ENCODE peak calls at places on chromosomes 4 and X, in four cellular contexts. One of them, this sample, is unnamed.

GRCh38 chr4:80423553-80424224 is 88.2 kb downstream of the CFAP299 start:
- DNase-seq in IMR-90: peak; percentile 19
- DNase-seq in DND-41: no peak
- DNase-seq in HCT116: no peak
- DNase-seq in this sample: no peak

GRCh38 chrX:104288269-104288668 is 33.5 kb upstream of the ESX1 start:
- DNase-seq in DND-41: no peak
- DNase-seq in IMR-90: no peak
- DNase-seq in HCT116: no peak
- DNase-seq in this sample: no peak

GRCh38 chr4:24544208-24544607 is 40.1 kb downstream of the DHX15 start:
- DNase-seq in HCT116: no peak
- DNase-seq in IMR-90: no peak
- DNase-seq in DND-41: no peak
- DNase-seq in this sample: no peak

GRCh38 chr4:125140966-125141495 is 173.7 kb upstream of the FAT4 start:
- DNase-seq in DND-41: no peak
- DNase-seq in HCT116: no peak
- DNase-seq in IMR-90: peak; percentile 74
- DNase-seq in this sample: no peak

GRCh38 chrX:123743312-123743711 is 10.5 kb upstream of the THOC2 start:
- DNase-seq in HCT116: no peak
- DNase-seq in IMR-90: no peak
- DNase-seq in DND-41: no peak
- DNase-seq in this sample: no peak

GRCh38 chr4:138669479-138670165 is 346.0 kb upstream of the NOCT start:
- DNase-seq in HCT116: no peak
- DNase-seq in IMR-90: peak; percentile 99
- DNase-seq in DND-41: no peak
- DNase-seq in this sample: peak; percentile 89

GRCh38 chr4:118718511-118719170 is 33.4 kb downstream of the METTL14 start:
- DNase-seq in DND-41: no peak
- DNase-seq in IMR-90: no peak
- DNase-seq in HCT116: no peak
- DNase-seq in this sample: no peak

GRCh38 chr4:141077611-141078225 is 55.6 kb downstream of the RNF150 start:
- DNase-seq in IMR-90: no peak
- DNase-seq in HCT116: no peak
- DNase-seq in DND-41: no peak
- DNase-seq in this sample: no peak

GRCh38 chrX:11273544-11273943 is 19.7 kb upstream of the AMELX start:
- DNase-seq in HCT116: no peak
- DNase-seq in IMR-90: peak; percentile 53
- DNase-seq in DND-41: no peak
- DNase-seq in this sample: no peak

GRCh38 chr4:183185018-183185417 is 86.0 kb downstream of the WWC2 start:
- DNase-seq in HCT116: no peak
- DNase-seq in DND-41: no peak
- DNase-seq in IMR-90: peak; percentile 62
- DNase-seq in this sample: no peak

GRCh38 chrX:136708348-136708747 is 60.4 kb downstream of the CD40LG start:
- DNase-seq in IMR-90: peak; percentile 13
- DNase-seq in DND-41: no peak
- DNase-seq in HCT116: no peak
- DNase-seq in this sample: peak; percentile 45

GRCh38 chr4:152992027-152992426 is 55.9 kb downstream of the FHDC1 start:
- DNase-seq in HCT116: no peak
- DNase-seq in DND-41: no peak
- DNase-seq in IMR-90: no peak
- DNase-seq in this sample: no peak

GRCh38 chr4:142098900-142099299 is 462.5 kb downstream of the IL15 start:
- DNase-seq in HCT116: no peak
- DNase-seq in DND-41: no peak
- DNase-seq in IMR-90: no peak
- DNase-seq in this sample: no peak

GRCh38 chrX:1483843-1484637 is 31.3 kb upstream of the ASMTL start:
- DNase-seq in HCT116: no peak
- DNase-seq in IMR-90: no peak
- DNase-seq in DND-41: peak; percentile 20
- DNase-seq in this sample: no peak

GRCh38 chrX:140439455-140439854 is 65.4 kb downstream of the SOX3 start:
- DNase-seq in IMR-90: no peak
- DNase-seq in HCT116: no peak
- DNase-seq in DND-41: no peak
- DNase-seq in this sample: no peak

GRCh38 chr4:182894681-182895275 is 22.4 kb downstream of the DCTD start:
- DNase-seq in DND-41: no peak
- DNase-seq in IMR-90: no peak
- DNase-seq in HCT116: no peak
- DNase-seq in this sample: no peak

GRCh38 chr4:78032446-78032845 is 24.7 kb upstream of the FRAS1 start:
- DNase-seq in HCT116: no peak
- DNase-seq in DND-41: no peak
- DNase-seq in IMR-90: no peak
- DNase-seq in this sample: no peak

GRCh38 chrX:142663330-142664095 is 362.2 kb upstream of the SPANXN4 start:
- DNase-seq in IMR-90: no peak
- DNase-seq in DND-41: no peak
- DNase-seq in HCT116: no peak
- DNase-seq in this sample: no peak

GRCh38 chr4:124635331-124635730 is 77.2 kb downstream of the ANKRD50 start:
- DNase-seq in IMR-90: no peak
- DNase-seq in HCT116: no peak
- DNase-seq in DND-41: no peak
- DNase-seq in this sample: no peak

GRCh38 chr4:39655866-39656265 is 17.2 kb upstream of the SMIM14 start:
- DNase-seq in IMR-90: peak; percentile 10
- DNase-seq in DND-41: no peak
- DNase-seq in HCT116: no peak
- DNase-seq in this sample: no peak

GRCh38 chr4:36000941-36001557 is 243.3 kb downstream of the ARAP2 start:
- DNase-seq in DND-41: no peak
- DNase-seq in HCT116: no peak
- DNase-seq in IMR-90: no peak
- DNase-seq in this sample: no peak

GRCh38 chrX:45164021-45164621 is 36.6 kb downstream of the DIPK2B start:
- DNase-seq in DND-41: no peak
- DNase-seq in HCT116: no peak
- DNase-seq in IMR-90: no peak
- DNase-seq in this sample: no peak

GRCh38 chrX:132491191-132491590 is 2.4 kb upstream of the MBNL3 start:
- DNase-seq in DND-41: peak; percentile 60
- DNase-seq in IMR-90: no peak
- DNase-seq in HCT116: no peak
- DNase-seq in this sample: peak; percentile 67

GRCh38 chr4:130361616-130362015 is 1265.7 kb downstream of the C4orf33 start:
- DNase-seq in HCT116: no peak
- DNase-seq in IMR-90: no peak
- DNase-seq in DND-41: no peak
- DNase-seq in this sample: no peak

GRCh38 chr4:158996669-158997074 is 106.2 kb upstream of the RAPGEF2 start:
- DNase-seq in HCT116: peak; percentile 93
- DNase-seq in DND-41: no peak
- DNase-seq in IMR-90: peak; percentile 97
- DNase-seq in this sample: no peak

GRCh38 chr4:33724685-33725084 is 2519.6 kb downstream of the ARAP2 start:
- DNase-seq in DND-41: no peak
- DNase-seq in IMR-90: no peak
- DNase-seq in HCT116: no peak
- DNase-seq in this sample: no peak

GRCh38 chr4:32117696-32118095 is 1397.5 kb downstream of the PCDH7 start:
- DNase-seq in IMR-90: no peak
- DNase-seq in DND-41: no peak
- DNase-seq in HCT116: no peak
- DNase-seq in this sample: no peak

GRCh38 chr4:7462509-7462971 is 27.8 kb upstream of the PSAPL1 start:
- DNase-seq in DND-41: no peak
- DNase-seq in HCT116: peak; percentile 27
- DNase-seq in IMR-90: peak; percentile 2
- DNase-seq in this sample: no peak

GRCh38 chr4:169795585-169795984 is 37.8 kb upstream of the HPF1 start:
- DNase-seq in HCT116: no peak
- DNase-seq in DND-41: no peak
- DNase-seq in IMR-90: no peak
- DNase-seq in this sample: no peak

GRCh38 chr4:65046496-65047101 is 623.7 kb downstream of the EPHA5 start:
- DNase-seq in IMR-90: no peak
- DNase-seq in HCT116: no peak
- DNase-seq in DND-41: peak; percentile 74
- DNase-seq in this sample: no peak

GRCh38 chr4:89657931-89658700 is 178.8 kb downstream of the SNCA start:
- DNase-seq in HCT116: peak; percentile 28
- DNase-seq in IMR-90: peak; percentile 46
- DNase-seq in DND-41: no peak
- DNase-seq in this sample: peak; percentile 58

GRCh38 chrX:38175140-38175539 is 45.5 kb downstream of the SRPX start:
- DNase-seq in IMR-90: peak; percentile 28
- DNase-seq in HCT116: peak; percentile 24
- DNase-seq in DND-41: peak; percentile 4
- DNase-seq in this sample: peak; percentile 69

GRCh38 chr4:101242441-101242840 is 104.9 kb downstream of the PPP3CA start:
- DNase-seq in IMR-90: no peak
- DNase-seq in HCT116: no peak
- DNase-seq in DND-41: no peak
- DNase-seq in this sample: no peak

GRCh38 chrX:107360788-107361360 is 88.6 kb upstream of the FRMPD3 start:
- DNase-seq in DND-41: no peak
- DNase-seq in HCT116: no peak
- DNase-seq in IMR-90: no peak
- DNase-seq in this sample: no peak

GRCh38 chrX:140157611-140158010 is 192.3 kb upstream of the CXorf66 start:
- DNase-seq in HCT116: no peak
- DNase-seq in DND-41: no peak
- DNase-seq in IMR-90: peak; percentile 8
- DNase-seq in this sample: no peak

GRCh38 chrX:24150051-24150790 is 692 bp downstream of the ZFX start:
- DNase-seq in IMR-90: peak; percentile 92
- DNase-seq in DND-41: peak; percentile 84
- DNase-seq in HCT116: peak; percentile 61
- DNase-seq in this sample: peak; percentile 96

GRCh38 chr4:186726440-186727148 is 2.9 kb upstream of the FAT1 start:
- DNase-seq in IMR-90: peak; percentile 80
- DNase-seq in HCT116: peak; percentile 56
- DNase-seq in DND-41: no peak
- DNase-seq in this sample: no peak
- H3K9ac ChIP-seq in IMR-90: peak overlapping the region; percentile 100
- H3K9ac ChIP-seq in HCT116: peak overlapping the region; percentile 92
- H3K9ac ChIP-seq in DND-41: no peak overlapping the region
- H3K9ac ChIP-seq in this sample: no peak overlapping the region

GRCh38 chrX:133608406-133608805 is 193.1 kb upstream of the GPC4 start:
- DNase-seq in IMR-90: peak; percentile 2
- DNase-seq in HCT116: no peak
- DNase-seq in DND-41: no peak
- DNase-seq in this sample: no peak
- H3K4me2 ChIP-seq in IMR-90: no peak overlapping the region
- H3K4me2 ChIP-seq in HCT116: no peak overlapping the region
- H3K4me2 ChIP-seq in DND-41: no peak overlapping the region
- H3K4me2 ChIP-seq in this sample: no peak overlapping the region

GRCh38 chr4:82423245-82424054 is 6.8 kb downstream of the HNRNPDL start:
- DNase-seq in DND-41: no peak
- DNase-seq in HCT116: no peak
- DNase-seq in IMR-90: peak; percentile 69
- DNase-seq in this sample: no peak

GRCh38 chr4:82421796-82422560 is 8.3 kb downstream of the HNRNPDL start:
- DNase-seq in HCT116: no peak
- DNase-seq in IMR-90: no peak
- DNase-seq in DND-41: peak; percentile 32
- DNase-seq in this sample: peak; percentile 48

GRCh38 chr4:82419451-82419850 is 10.8 kb downstream of the HNRNPDL start:
- DNase-seq in HCT116: no peak
- DNase-seq in IMR-90: no peak
- DNase-seq in DND-41: no peak
- DNase-seq in this sample: no peak

GRCh38 chr4:82425478-82425877 is 4.8 kb downstream of the HNRNPDL start:
- DNase-seq in DND-41: no peak
- DNase-seq in IMR-90: no peak
- DNase-seq in HCT116: no peak
- DNase-seq in this sample: no peak

DNA sequence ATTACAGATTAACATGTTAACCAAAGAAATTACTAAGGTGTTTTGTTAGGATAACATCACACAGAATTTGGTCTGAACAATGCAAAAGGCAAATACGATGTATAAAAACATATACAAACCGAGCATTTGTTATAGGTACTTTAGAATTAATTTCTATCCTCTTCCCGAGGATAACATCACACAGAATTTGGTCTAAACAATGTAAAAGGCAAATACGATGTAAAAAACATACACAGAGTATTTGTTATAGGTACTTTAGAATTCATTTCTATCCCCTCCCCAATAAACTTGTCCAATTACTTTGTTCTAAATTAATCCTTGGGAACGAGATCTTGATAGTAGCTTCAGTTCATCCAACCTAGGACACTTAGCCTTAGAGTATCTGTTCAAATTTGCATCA is 7.6 kb downstream of the HNRNPDL start:
- DNase-seq in DND-41: no peak
- DNase-seq in IMR-90: no peak
- DNase-seq in HCT116: no peak
- DNase-seq in this sample: no peak
- H4K20me1 ChIP-seq in DND-41: peaks cover 68% of the 10 kb centered on the region
- H4K20me1 ChIP-seq in IMR-90: peaks cover 58% of the 10 kb centered on the region
- H4K20me1 ChIP-seq in HCT116: peaks cover 49% of the 10 kb centered on the region
- H4K20me1 ChIP-seq in this sample: peaks cover 21% of the 10 kb centered on the region

DNA sequence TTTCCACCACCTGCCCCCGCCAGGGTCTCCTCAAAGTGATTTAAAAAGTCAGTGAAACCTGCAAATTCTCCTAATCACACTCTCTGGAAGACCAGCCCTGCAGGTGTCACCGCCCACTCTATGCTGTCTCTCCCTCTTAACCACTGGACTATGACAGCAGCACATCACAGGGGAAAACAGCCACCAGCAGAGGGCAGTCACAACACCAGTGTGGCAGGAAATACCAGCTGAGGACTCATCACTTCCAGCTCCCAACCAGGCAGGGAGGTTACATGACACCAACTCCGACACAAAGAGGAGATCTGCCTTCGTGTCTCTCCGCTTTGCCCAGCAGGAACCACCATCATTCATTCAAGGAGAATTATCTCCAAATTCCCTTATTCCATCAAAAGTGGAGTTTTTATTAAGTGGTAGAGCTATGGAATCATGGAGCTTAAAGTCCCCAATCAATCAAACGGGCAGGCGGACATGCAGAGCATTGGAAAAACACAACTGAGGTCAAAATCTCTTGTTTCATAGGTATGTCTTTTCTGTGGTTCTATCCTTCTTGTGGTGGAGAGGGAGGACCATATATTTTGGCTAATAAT is 91.3 kb downstream of the NSUN7 start:
- DNase-seq in DND-41: peak; percentile 76
- DNase-seq in IMR-90: peak; percentile 90
- DNase-seq in HCT116: peak; percentile 71
- DNase-seq in this sample: peak; percentile 89
- H3K9ac ChIP-seq in DND-41: no peak overlapping the region
- H3K9ac ChIP-seq in IMR-90: no peak overlapping the region
- H3K9ac ChIP-seq in HCT116: no peak overlapping the region
- H3K9ac ChIP-seq in this sample: no peak overlapping the region